ENCODE peak calls at places on chromosomes 1 and 21, in eight cellular contexts. S is non-pigmented ciliary epithelial cell; A is mesothelial cell of epicardium; B is CD4-positive, alpha-beta memory T cell; T is cardiac muscle cell; C is SIG-M5; F is progenitor cell of endocrine pancreas; X is CD8-positive, alpha-beta memory T cell. I is an unnamed sample.
A peak's percentile ranks its signal among the peaks of the same experiment; 100 is the strongest.

GRCh38 chr1:161473363-161473762 is 31.9 kb upstream of the FCGR2A start:
- DNase-seq in S (peak; percentile 1), A (no peak), B (no peak), T (peak; percentile 12), C (no peak), F (no peak), X (peak; percentile 21), I (peak; percentile 14)

GRCh38 chr1:51519857-51520699 is 1.0 kb upstream of the EPS15 start:
- DNase-seq in S (peak; percentile 84), A (no peak), B (no peak), T (peak; percentile 85), C (no peak), F (no peak), X (no peak), I (peak; percentile 4)

GRCh38 chr1:6794164-6794563 is 8.9 kb downstream of the CAMTA1 start:
- DNase-seq in S (no peak), A (no peak), B (peak; percentile 23), T (peak; percentile 60), C (no peak), F (no peak), X (no peak), I (no peak)

GRCh38 chr1:62439652-62440371 is 3.0 kb downstream of the USP1 start:
- DNase-seq in S (no peak), A (no peak), B (no peak), T (no peak), C (no peak), F (no peak), X (no peak), I (no peak)

GRCh38 chr1:167927075-167927754 is 9.3 kb upstream of the DCAF6 start:
- DNase-seq in S (no peak), A (no peak), B (no peak), T (no peak), C (no peak), F (no peak), X (no peak), I (no peak)

GRCh38 chr1:107963601-107964396 is 1.2 kb downstream of the VAV3 start:
- DNase-seq in S (no peak), A (no peak), B (peak; percentile 58), T (peak; percentile 41), C (no peak), F (no peak), X (peak; percentile 59), I (peak; percentile 47)

GRCh38 chr1:222912730-222913129 is 97.9 kb downstream of the DISP1 start:
- DNase-seq in S (peak; percentile 73), A (no peak), B (no peak), T (no peak), C (no peak), F (no peak), X (no peak), I (no peak)

GRCh38 chr1:115969509-115969908 is 6.8 kb upstream of the SLC22A15 start:
- DNase-seq in S (no peak), A (no peak), B (no peak), T (peak; percentile 34), C (no peak), F (peak; percentile 17), X (no peak), I (peak; percentile 89)

GRCh38 chr1:82226198-82226505 is 425.4 kb downstream of the ADGRL2 start:
- DNase-seq in S (no peak), A (no peak), B (no peak), T (peak; percentile 60), C (no peak), F (no peak), X (no peak), I (no peak)

GRCh38 chr1:171644805-171645483 is 7.5 kb downstream of the MYOC start:
- DNase-seq in S (peak; percentile 59), A (peak; percentile 76), B (peak; percentile 58), T (peak; percentile 91), C (peak; percentile 30), F (peak; percentile 57), X (peak; percentile 62), I (peak; percentile 95)

GRCh38 chr1:204692852-204693356 is 7.4 kb upstream of the LRRN2 start:
- DNase-seq in S (no peak), A (no peak), B (no peak), T (no peak), C (no peak), F (no peak), X (no peak), I (peak; percentile 74)

GRCh38 chr1:159000627-159001026 is 9.1 kb upstream of the IFI16 start:
- DNase-seq in S (peak; percentile 86), A (peak; percentile 48), B (no peak), T (peak; percentile 96), C (no peak), F (no peak), X (no peak), I (peak; percentile 51)

GRCh38 chr1:178143730-178144343 is 49.9 kb downstream of the RASAL2 start:
- DNase-seq in S (no peak), A (no peak), B (no peak), T (peak; percentile 25), C (no peak), F (no peak), X (no peak), I (no peak)

GRCh38 chr1:205536759-205537361 is 32.4 kb downstream of the CDK18 start:
- DNase-seq in S (no peak), A (peak; percentile 33), B (no peak), T (no peak), C (no peak), F (no peak), X (peak; percentile 9), I (no peak)

GRCh38 chr21:16076465-16076864 is 346.7 kb downstream of the USP25 start:
- DNase-seq in S (no peak), A (no peak), B (no peak), T (no peak), C (no peak), F (no peak), X (no peak), I (no peak)

GRCh38 chr21:45855248-45855801 is 126.2 kb upstream of the COL6A1 start:
- DNase-seq in S (no peak), A (no peak), B (no peak), T (no peak), C (no peak), F (no peak), X (no peak), I (no peak)

GRCh38 chr1:43358121-43358745 is 548 bp upstream of the CDC20 start:
- DNase-seq in S (no peak), A (no peak), B (peak; percentile 18), T (no peak), C (no peak), F (no peak), X (no peak), I (no peak)

GRCh38 chr1:58403894-58404293 is 142.6 kb downstream of the OMA1 start:
- DNase-seq in S (no peak), A (no peak), B (no peak), T (no peak), C (no peak), F (no peak), X (no peak), I (no peak)

GRCh38 chr1:65255088-65256050 is 54.0 kb upstream of the DNAJC6 start:
- DNase-seq in S (no peak), A (peak; percentile 49), B (no peak), T (no peak), C (no peak), F (peak; percentile 10), X (peak; percentile 47), I (peak; percentile 42)

GRCh38 chr1:178411756-178412399 is 84.9 kb downstream of the CLEC20A start:
- DNase-seq in S (no peak), A (no peak), B (no peak), T (no peak), C (no peak), F (no peak), X (no peak), I (no peak)

GRCh38 chr21:26909972-26910371 is 56.9 kb downstream of the ADAMTS5 start:
- DNase-seq in S (peak; percentile 5), A (no peak), B (no peak), T (peak; percentile 26), C (no peak), F (no peak), X (no peak), I (peak; percentile 64)

GRCh38 chr1:71046891-71047634 is 553 bp downstream of the PTGER3 start:
- DNase-seq in S (no peak), A (no peak), B (peak; percentile 19), T (peak; percentile 12), C (no peak), F (no peak), X (peak; percentile 46), I (peak; percentile 47)

GRCh38 chr1:33588726-33589125 is 116.3 kb downstream of the ZSCAN20 start:
- DNase-seq in S (no peak), A (no peak), B (no peak), T (no peak), C (no peak), F (no peak), X (no peak), I (no peak)

I was measured in ELF-1.